ENCODE peak calls at places on chromosomes 4 and X, in four cellular contexts. One of them, this sample, is unnamed.
A peak's percentile ranks its signal among the peaks of the same experiment; 100 is the strongest.

GRCh38 chrX:39367429-39367828 is 566.2 kb downstream of the MID1IP1 start:
- DNase-seq in psoas muscle: no peak
- DNase-seq in fibroblast of lung: no peak
- DNase-seq in Peyer's patch: no peak
- DNase-seq in this sample: no peak

GRCh38 chrX:40402771-40403533 is 177.8 kb upstream of the ATP6AP2 start:
- DNase-seq in psoas muscle: peak; percentile 61
- DNase-seq in Peyer's patch: no peak
- DNase-seq in fibroblast of lung: peak; percentile 32
- DNase-seq in this sample: no peak

GRCh38 chrX:93673869-93674271 is at the start of gene FAM133A:
- DNase-seq in Peyer's patch: no peak
- DNase-seq in fibroblast of lung: peak; percentile 6
- DNase-seq in psoas muscle: no peak
- DNase-seq in this sample: no peak

GRCh38 chrX:96211953-96212352 is 472.7 kb upstream of the DIAPH2 start:
- DNase-seq in Peyer's patch: no peak
- DNase-seq in psoas muscle: no peak
- DNase-seq in fibroblast of lung: peak; percentile 0
- DNase-seq in this sample: no peak

GRCh38 chrX:149453911-149454820 is 50.9 kb downstream of the IDS start:
- DNase-seq in fibroblast of lung: peak; percentile 4
- DNase-seq in Peyer's patch: no peak
- DNase-seq in psoas muscle: no peak
- DNase-seq in this sample: no peak

GRCh38 chrX:108246304-108246954 is 154.9 kb downstream of the ATG4A start:
- DNase-seq in fibroblast of lung: no peak
- DNase-seq in psoas muscle: no peak
- DNase-seq in Peyer's patch: no peak
- DNase-seq in this sample: no peak

GRCh38 chr4:184885602-184886001 is 59.8 kb upstream of the ACSL1 start:
- DNase-seq in psoas muscle: no peak
- DNase-seq in fibroblast of lung: no peak
- DNase-seq in Peyer's patch: no peak
- DNase-seq in this sample: no peak

GRCh38 chrX:153551135-153551534 is 33.7 kb downstream of the ATP2B3 start:
- DNase-seq in fibroblast of lung: no peak
- DNase-seq in psoas muscle: no peak
- DNase-seq in Peyer's patch: no peak
- DNase-seq in this sample: no peak

GRCh38 chr4:177717407-177717806 is 275.2 kb upstream of the AGA start:
- DNase-seq in psoas muscle: no peak
- DNase-seq in fibroblast of lung: peak; percentile 79
- DNase-seq in Peyer's patch: no peak
- DNase-seq in this sample: no peak

GRCh38 chr4:147011386-147011785 is 65.7 kb upstream of the TTC29 start:
- DNase-seq in Peyer's patch: no peak
- DNase-seq in psoas muscle: no peak
- DNase-seq in fibroblast of lung: no peak
- DNase-seq in this sample: no peak

GRCh38 chr4:168433576-168433975 is 46.7 kb downstream of the DDX60L start:
- DNase-seq in Peyer's patch: no peak
- DNase-seq in fibroblast of lung: no peak
- DNase-seq in psoas muscle: no peak
- DNase-seq in this sample: no peak

GRCh38 chrX:106484233-106484632 is 127.5 kb upstream of the RADX start:
- DNase-seq in fibroblast of lung: no peak
- DNase-seq in psoas muscle: no peak
- DNase-seq in Peyer's patch: no peak
- DNase-seq in this sample: no peak

GRCh38 chr4:67988986-67989385 is 25.7 kb upstream of the TMPRSS11A start:
- DNase-seq in Peyer's patch: no peak
- DNase-seq in psoas muscle: no peak
- DNase-seq in fibroblast of lung: no peak
- DNase-seq in this sample: no peak

GRCh38 chr4:83781434-83781833 is 245.5 kb downstream of the GPAT3 start:
- DNase-seq in psoas muscle: no peak
- DNase-seq in Peyer's patch: no peak
- DNase-seq in fibroblast of lung: no peak
- DNase-seq in this sample: no peak

GRCh38 chrX:152600853-152601635 is 36.7 kb upstream of the GABRQ start:
- DNase-seq in Peyer's patch: no peak
- DNase-seq in psoas muscle: no peak
- DNase-seq in fibroblast of lung: no peak
- DNase-seq in this sample: no peak

GRCh38 chr4:167713756-167714155 is 378.6 kb upstream of the ANXA10 start:
- DNase-seq in psoas muscle: no peak
- DNase-seq in Peyer's patch: no peak
- DNase-seq in fibroblast of lung: peak; percentile 3
- DNase-seq in this sample: no peak

GRCh38 chr4:55013431-55013955 is 111.9 kb downstream of the KDR start:
- DNase-seq in fibroblast of lung: no peak
- DNase-seq in Peyer's patch: no peak
- DNase-seq in psoas muscle: no peak
- DNase-seq in this sample: no peak

GRCh38 chr4:134470544-134470943 is 269.0 kb upstream of the PABPC4L start:
- DNase-seq in fibroblast of lung: peak; percentile 0
- DNase-seq in Peyer's patch: no peak
- DNase-seq in psoas muscle: no peak
- DNase-seq in this sample: peak; percentile 37

GRCh38 chrX:95071052-95071451 is 1397.0 kb downstream of the FAM133A start:
- DNase-seq in Peyer's patch: no peak
- DNase-seq in psoas muscle: no peak
- DNase-seq in fibroblast of lung: no peak
- DNase-seq in this sample: no peak

GRCh38 chr4:26455571-26455970 is 34.7 kb downstream of the CCKAR start:
- DNase-seq in fibroblast of lung: no peak
- DNase-seq in psoas muscle: no peak
- DNase-seq in Peyer's patch: no peak
- DNase-seq in this sample: no peak

GRCh38 chr4:77959566-77960338 is 97.1 kb downstream of the MRPL1 start:
- DNase-seq in fibroblast of lung: peak; percentile 75
- DNase-seq in psoas muscle: no peak
- DNase-seq in Peyer's patch: no peak
- DNase-seq in this sample: no peak

GRCh38 chr4:19857405-19857804 is 394.3 kb upstream of the SLIT2 start:
- DNase-seq in psoas muscle: no peak
- DNase-seq in fibroblast of lung: peak; percentile 32
- DNase-seq in Peyer's patch: no peak
- DNase-seq in this sample: no peak

GRCh38 chr4:148442830-148443549 is 776 bp upstream of the NR3C2 start:
- DNase-seq in Peyer's patch: peak; percentile 28
- DNase-seq in psoas muscle: peak; percentile 67
- DNase-seq in fibroblast of lung: peak; percentile 21
- DNase-seq in this sample: no peak

GRCh38 chrX:75229774-75230173 is 44.1 kb upstream of the UPRT start:
- DNase-seq in psoas muscle: no peak
- DNase-seq in fibroblast of lung: no peak
- DNase-seq in Peyer's patch: no peak
- DNase-seq in this sample: no peak

GRCh38 chr4:27381806-27382205 is 521.2 kb downstream of the STIM2 start:
- DNase-seq in Peyer's patch: no peak
- DNase-seq in psoas muscle: no peak
- DNase-seq in fibroblast of lung: no peak
- DNase-seq in this sample: no peak

GRCh38 chr4:169906104-169906503 is 120.1 kb downstream of the MFAP3L start:
- DNase-seq in Peyer's patch: no peak
- DNase-seq in fibroblast of lung: no peak
- DNase-seq in psoas muscle: no peak
- DNase-seq in this sample: no peak

GRCh38 chrX:48068096-48068887 is 3.1 kb downstream of the ZNF630 start:
- DNase-seq in psoas muscle: no peak
- DNase-seq in fibroblast of lung: no peak
- DNase-seq in Peyer's patch: no peak
- DNase-seq in this sample: no peak

GRCh38 chr4:15918484-15919129 is 19.9 kb downstream of the FGFBP1 start:
- DNase-seq in psoas muscle: no peak
- DNase-seq in Peyer's patch: no peak
- DNase-seq in fibroblast of lung: no peak
- DNase-seq in this sample: peak; percentile 49

GRCh38 chr4:71377561-71377960 is 38.7 kb downstream of the SLC4A4 start:
- DNase-seq in fibroblast of lung: peak; percentile 92
- DNase-seq in Peyer's patch: no peak
- DNase-seq in psoas muscle: no peak
- DNase-seq in this sample: no peak

GRCh38 chr4:171719691-171720090 is 93.5 kb upstream of the GALNTL6 start:
- DNase-seq in psoas muscle: no peak
- DNase-seq in fibroblast of lung: no peak
- DNase-seq in Peyer's patch: no peak
- DNase-seq in this sample: no peak

GRCh38 chrX:27995611-27996010 is 14.4 kb upstream of the DCAF8L1 start:
- DNase-seq in psoas muscle: no peak
- DNase-seq in fibroblast of lung: no peak
- DNase-seq in Peyer's patch: no peak
- DNase-seq in this sample: no peak

GRCh38 chr4:99024481-99025275 is 29.2 kb downstream of the METAP1 start:
- DNase-seq in fibroblast of lung: no peak
- DNase-seq in psoas muscle: no peak
- DNase-seq in Peyer's patch: no peak
- DNase-seq in this sample: no peak

GRCh38 chr4:26822546-26822945 is 38.1 kb upstream of the STIM2 start:
- DNase-seq in Peyer's patch: no peak
- DNase-seq in fibroblast of lung: no peak
- DNase-seq in psoas muscle: no peak
- DNase-seq in this sample: no peak

GRCh38 chr4:145868637-145869409 is 69.8 kb downstream of the ZNF827 start:
- DNase-seq in psoas muscle: no peak
- DNase-seq in fibroblast of lung: peak; percentile 12
- DNase-seq in Peyer's patch: no peak
- DNase-seq in this sample: no peak

GRCh38 chr4:93394488-93395185 is 433.9 kb upstream of the ATOH1 start:
- DNase-seq in Peyer's patch: no peak
- DNase-seq in psoas muscle: no peak
- DNase-seq in fibroblast of lung: peak; percentile 89
- DNase-seq in this sample: no peak

GRCh38 chr4:78569291-78569821 is 17.8 kb downstream of the ANXA3 start:
- DNase-seq in Peyer's patch: no peak
- DNase-seq in fibroblast of lung: peak; percentile 69
- DNase-seq in psoas muscle: no peak
- DNase-seq in this sample: peak; percentile 42

GRCh38 chrX:131792356-131792749 is 230.7 kb upstream of the STK26 start:
- DNase-seq in fibroblast of lung: no peak
- DNase-seq in Peyer's patch: peak; percentile 90
- DNase-seq in psoas muscle: peak; percentile 91
- DNase-seq in this sample: peak; percentile 95

GRCh38 chr4:212438-213174 is 88.3 kb downstream of the ZNF718 start:
- DNase-seq in Peyer's patch: no peak
- DNase-seq in psoas muscle: peak; percentile 74
- DNase-seq in fibroblast of lung: peak; percentile 88
- DNase-seq in this sample: peak; percentile 79

GRCh38 chr4:70392057-70392776 is 5.5 kb upstream of the OPRPN start:
- DNase-seq in Peyer's patch: no peak
- DNase-seq in fibroblast of lung: peak; percentile 2
- DNase-seq in psoas muscle: no peak
- DNase-seq in this sample: no peak

DNA sequence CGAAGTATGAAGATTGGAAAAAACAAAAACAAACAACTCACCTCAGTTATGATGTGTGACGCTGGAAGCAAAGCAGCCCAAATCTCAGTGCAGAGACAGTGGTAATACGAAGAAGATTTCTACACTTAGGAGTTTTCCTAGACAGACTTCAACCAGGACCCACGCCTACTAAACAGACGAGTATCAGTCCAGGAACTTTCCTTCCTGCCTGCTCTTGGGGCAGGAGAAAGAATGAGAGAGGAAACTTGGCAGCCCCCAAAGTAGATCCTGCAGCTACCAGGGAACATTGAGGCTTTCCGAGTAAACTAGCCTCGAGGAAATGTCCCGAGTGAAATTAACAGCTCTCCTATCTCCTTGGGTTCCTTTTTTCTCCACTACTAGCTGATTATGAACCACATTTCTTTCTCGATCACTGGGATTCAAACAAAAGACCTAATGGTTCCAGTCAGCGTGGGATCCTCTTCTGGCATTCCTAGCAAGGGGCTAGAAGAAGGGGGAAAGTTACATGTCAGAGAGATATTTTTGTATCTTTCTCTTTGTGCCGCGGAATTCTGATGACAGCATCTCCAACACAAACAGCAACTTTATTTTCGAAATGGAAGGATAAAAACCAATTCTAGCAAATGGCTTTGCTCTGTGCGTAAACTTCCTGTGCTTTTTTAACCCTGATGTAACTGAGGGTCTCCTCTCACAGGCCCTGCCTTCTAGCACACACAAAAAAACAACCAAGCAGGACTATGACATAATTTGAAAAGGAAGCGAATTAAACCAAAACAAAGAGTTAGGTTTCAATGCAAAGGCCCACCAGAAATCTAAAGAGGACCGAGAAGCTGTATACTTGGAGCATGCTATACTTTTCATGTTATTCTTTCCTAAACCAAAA is 53.2 kb downstream of the PPM1K start:
- DNase-seq in psoas muscle: no peak
- DNase-seq in Peyer's patch: no peak
- DNase-seq in fibroblast of lung: peak; percentile 45
- DNase-seq in this sample: no peak
- H3K4me3 ChIP-seq in psoas muscle: peak overlapping the region; percentile 43
- H3K4me3 ChIP-seq in Peyer's patch: peak overlapping the region; percentile 22
- H3K4me3 ChIP-seq in fibroblast of lung: peak overlapping the region; percentile 35
- H3K4me3 ChIP-seq in this sample: no peak overlapping the region

GRCh38 chrX:15493118-15494082 is at the start of gene PIR:
- DNase-seq in Peyer's patch: peak; percentile 43
- DNase-seq in psoas muscle: peak; percentile 93
- DNase-seq in fibroblast of lung: peak; percentile 75
- DNase-seq in this sample: peak; percentile 94
- TF ChIP-seq CTCF in Peyer's patch: peak; percentile 48
- TF ChIP-seq CTCF in psoas muscle: peak; percentile 34
- TF ChIP-seq CTCF in fibroblast of lung: peak; percentile 45
- TF ChIP-seq CTCF in this sample: no peak

DNA sequence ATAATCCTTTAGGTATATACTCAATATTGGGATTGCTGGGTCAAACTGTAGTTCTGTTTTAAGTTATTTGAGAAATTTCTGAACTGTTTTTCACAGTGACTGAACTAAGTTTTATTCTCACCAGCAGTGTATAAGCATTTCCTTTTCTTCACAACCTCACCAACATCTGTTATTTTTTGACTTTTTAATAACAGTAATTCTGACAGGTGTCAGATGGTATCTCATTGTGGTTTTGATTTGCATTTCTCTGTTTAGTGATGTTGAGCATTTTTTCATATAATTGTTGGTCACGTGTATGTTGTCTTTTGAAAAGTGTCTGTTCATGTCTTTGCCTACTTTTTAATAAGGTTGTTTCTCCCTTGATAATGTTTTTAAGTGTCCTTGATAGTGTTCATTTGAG is 112.6 kb downstream of the LINC00632 start:
- DNase-seq in Peyer's patch: no peak
- DNase-seq in psoas muscle: no peak
- DNase-seq in fibroblast of lung: no peak
- DNase-seq in this sample: no peak
- H3K27ac ChIP-seq in Peyer's patch: no peak overlapping the region
- H3K27ac ChIP-seq in psoas muscle: no peak overlapping the region
- H3K27ac ChIP-seq in fibroblast of lung: no peak overlapping the region
- H3K27ac ChIP-seq in this sample: no peak overlapping the region

GRCh38 chr4:140237616-140238352 is 83.8 kb upstream of the MAML3 start:
- DNase-seq in Peyer's patch: no peak
- DNase-seq in fibroblast of lung: peak; percentile 97
- DNase-seq in psoas muscle: peak; percentile 86
- DNase-seq in this sample: no peak
- H3K4me3 ChIP-seq in Peyer's patch: no peak overlapping the region
- H3K4me3 ChIP-seq in fibroblast of lung: peak overlapping the region; percentile 28
- H3K4me3 ChIP-seq in psoas muscle: peak overlapping the region; percentile 51
- H3K4me3 ChIP-seq in this sample: no peak overlapping the region

GRCh38 chr4:82780398-82781231 is 18.0 kb downstream of the SCD5 start:
- DNase-seq in fibroblast of lung: peak; percentile 36
- DNase-seq in psoas muscle: peak; percentile 80
- DNase-seq in Peyer's patch: peak; percentile 24
- DNase-seq in this sample: peak; percentile 81
- TF ChIP-seq CTCF in fibroblast of lung: no peak
- TF ChIP-seq CTCF in psoas muscle: no peak
- TF ChIP-seq CTCF in Peyer's patch: no peak
- TF ChIP-seq CTCF in this sample: no peak

This sample was measured in pancreas.